ENCODE peak calls at places on chromosomes 16 and 17, in six cellular contexts. X, I, Y, D, A and Q are unnamed samples.

GRCh38 chr16:5296163-5296562 is 198.6 kb upstream of the EEF2KMT start:
- DNase-seq in X (no peak), I (no peak), Y (no peak), D (no peak), A (no peak), Q (no peak)

GRCh38 chr16:29745853-29746345 is at the start of gene C16orf54:
- DNase-seq in X (no peak), I (peak; percentile 74), Y (no peak), D (no peak), A (no peak), Q (no peak)

GRCh38 chr17:82400830-82401229 is 17.3 kb upstream of the HEXD start:
- DNase-seq in X (no peak), I (no peak), Y (no peak), D (no peak), A (peak; percentile 55), Q (no peak)

GRCh38 chr16:31072540-31073072 is 1.4 kb downstream of the ZNF668 start:
- DNase-seq in X (peak; percentile 37), I (no peak), Y (peak; percentile 42), D (no peak), A (peak; percentile 41), Q (peak; percentile 46)

GRCh38 chr16:89237733-89238132 is 20.2 kb downstream of the ZNF778 start:
- DNase-seq in X (no peak), I (no peak), Y (no peak), D (no peak), A (no peak), Q (no peak)

GRCh38 chr17:56774650-56775049 is 59.1 kb downstream of the C17orf67 start:
- DNase-seq in X (no peak), I (no peak), Y (no peak), D (no peak), A (no peak), Q (no peak)

GRCh38 chr16:11423315-11424117 is 78.3 kb downstream of the RMI2 start:
- DNase-seq in X (no peak), I (no peak), Y (no peak), D (no peak), A (no peak), Q (no peak)

GRCh38 chr17:16987830-16988601 is 16.1 kb upstream of the TNFRSF13B start:
- DNase-seq in X (peak; percentile 67), I (peak; percentile 80), Y (peak; percentile 52), D (peak; percentile 49), A (peak; percentile 74), Q (peak; percentile 87)

GRCh38 chr17:76868669-76869208 is 535 bp downstream of the MGAT5B start:
- DNase-seq in X (peak; percentile 22), I (no peak), Y (no peak), D (no peak), A (no peak), Q (no peak)

GRCh38 chr16:81313731-81314602 is 795 bp upstream of the GAN start:
- DNase-seq in X (no peak), I (no peak), Y (peak; percentile 18), D (peak; percentile 21), A (peak; percentile 53), Q (no peak)

GRCh38 chr17:48730240-48730550 is 1.6 kb upstream of the HOXB13 start:
- DNase-seq in X (no peak), I (no peak), Y (no peak), D (no peak), A (no peak), Q (no peak)

GRCh38 chr17:41415833-41416335 is 8.5 kb downstream of the KRT37 start:
- DNase-seq in X (peak; percentile 30), I (no peak), Y (peak; percentile 64), D (no peak), A (peak; percentile 74), Q (peak; percentile 44)

GRCh38 chr17:74852237-74853047 is 7.2 kb downstream of the GRIN2C start:
- DNase-seq in X (peak; percentile 76), I (no peak), Y (no peak), D (no peak), A (no peak), Q (no peak)

GRCh38 chr16:1731073-1731472 is 25.1 kb downstream of the MAPK8IP3 start:
- DNase-seq in X (no peak), I (no peak), Y (no peak), D (no peak), A (no peak), Q (no peak)

GRCh38 chr17:34366051-34366450 is 3.0 kb upstream of the CCL1 start:
- DNase-seq in X (no peak), I (no peak), Y (no peak), D (no peak), A (no peak), Q (no peak)

GRCh38 chr16:88759245-88759975 is 25.6 kb downstream of the PIEZO1 start:
- DNase-seq in X (peak; percentile 62), I (no peak), Y (no peak), D (no peak), A (no peak), Q (peak; percentile 39)

GRCh38 chr17:63698886-63699637 is 863 bp downstream of the LIMD2 start:
- DNase-seq in X (peak; percentile 45), I (peak; percentile 76), Y (no peak), D (no peak), A (peak; percentile 16), Q (peak; percentile 61)

GRCh38 chr17:49218941-49219913 is 8.7 kb downstream of the ABI3 start:
- DNase-seq in X (no peak), I (no peak), Y (no peak), D (no peak), A (no peak), Q (no peak)

GRCh38 chr16:25051446-25052160 is 36.4 kb upstream of the ARHGAP17 start:
- DNase-seq in X (no peak), I (no peak), Y (peak; percentile 83), D (no peak), A (peak; percentile 86), Q (peak; percentile 26)

DNA sequence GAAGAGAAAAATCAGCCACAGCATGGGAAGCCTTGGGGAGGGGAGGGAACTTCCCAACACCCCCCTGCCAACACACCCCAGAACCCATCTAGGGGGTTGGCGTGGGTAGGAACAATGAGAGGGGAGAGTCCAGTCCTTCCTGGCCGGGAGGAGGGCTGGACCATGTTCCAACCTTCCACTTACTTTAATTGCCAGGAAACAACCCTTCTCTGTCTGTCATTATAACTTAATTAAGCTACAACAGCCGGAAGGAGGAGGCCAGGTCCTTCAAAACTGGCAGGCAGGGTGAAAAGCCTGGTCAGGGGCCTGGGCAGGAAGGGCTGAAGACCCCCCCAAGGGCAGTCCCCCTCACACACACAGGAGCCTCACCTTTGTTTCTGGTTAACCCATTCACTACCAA is 447.0 kb downstream of the SOX9 start:
- DNase-seq in X (no peak), I (no peak), Y (no peak), D (no peak), A (no peak), Q (no peak)
- H3K4me3 ChIP-seq in X (no peak overlapping the region), I (no peak overlapping the region), Y (no peak overlapping the region), D (no peak overlapping the region), A (no peak overlapping the region), Q (no peak overlapping the region)

GRCh38 chr17:38402897-38403296 is 25.4 kb upstream of the ARHGAP23 start:
- DNase-seq in X (no peak), I (no peak), Y (no peak), D (no peak), A (no peak), Q (no peak)
- TF ChIP-seq CTCF in X (no peak), I (no peak), Y (no peak), D (no peak), A (peak; percentile 1), Q (no peak)

DNA sequence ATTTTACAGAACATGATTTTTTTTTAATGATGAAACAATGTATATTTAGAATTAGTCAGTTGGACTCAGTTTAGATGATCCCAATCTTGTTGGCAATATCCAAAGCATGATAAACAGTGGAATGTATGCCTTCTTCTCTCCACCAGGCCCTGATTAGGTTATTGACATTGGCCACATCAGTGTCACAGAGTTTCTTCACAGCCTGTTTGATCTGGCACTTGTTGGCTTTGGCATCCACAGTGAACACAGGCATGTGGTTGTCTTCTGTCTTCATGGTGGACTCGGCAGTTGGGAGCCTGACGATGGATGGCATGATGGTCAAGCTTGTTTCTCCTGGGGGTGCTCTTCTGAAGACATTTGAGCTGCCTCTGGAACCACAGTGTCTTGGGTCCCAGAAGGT is 317.5 kb downstream of the PMP22 start:
- DNase-seq in X (no peak), I (no peak), Y (no peak), D (no peak), A (no peak), Q (no peak)
- H3K4me3 ChIP-seq in X (no peak overlapping the region), I (no peak overlapping the region), Y (no peak overlapping the region), D (no peak overlapping the region), A (no peak overlapping the region), Q (no peak overlapping the region)

DNA sequence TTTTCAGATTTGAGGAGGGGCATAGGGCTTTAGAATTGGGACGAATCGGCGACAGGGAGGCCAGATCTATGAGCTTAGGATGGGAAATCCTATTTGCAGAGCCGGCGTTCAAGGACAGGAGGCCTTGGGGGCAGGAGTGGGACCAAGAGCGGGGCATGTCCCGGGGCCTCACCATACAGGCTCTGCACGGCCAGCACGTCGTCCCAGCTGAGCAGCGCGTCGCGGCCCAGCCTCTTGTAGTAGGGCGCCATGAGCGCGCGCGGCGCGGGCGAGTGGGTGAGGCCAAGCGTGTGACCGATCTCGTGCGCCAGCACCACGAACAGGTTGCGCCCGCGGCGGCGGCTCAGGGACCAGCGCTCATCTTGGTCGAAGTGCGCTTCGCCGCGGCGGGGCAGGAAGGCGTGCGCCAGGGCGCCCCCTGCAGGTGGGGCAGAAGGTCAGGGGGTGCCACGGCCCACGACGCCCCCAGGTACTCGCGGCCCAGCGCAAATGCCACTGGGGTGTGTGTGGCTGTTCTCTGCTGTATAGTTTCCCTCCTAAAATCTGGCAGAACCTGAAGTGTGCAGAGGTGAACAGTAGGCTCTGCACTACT is 9.3 kb downstream of the C17orf50 start:
- DNase-seq in X (no peak), I (no peak), Y (no peak), D (no peak), A (no peak), Q (no peak)
- TF ChIP-seq CTCF in X (peak; percentile 8), I (no peak), Y (no peak), D (peak; percentile 1), A (no peak), Q (peak; percentile 26)